ENCODE peak calls at places on chromosomes 5 and 9, in four cellular contexts. N is kidney; D is cardiac muscle cell; P is activated CD8-positive, alpha-beta T cell treated with anti-CD3 and anti-CD28 coated beads for 36 hours. W is an unnamed sample.

GRCh38 chr5:115109840-115110239 is 59.9 kb downstream of the TRIM36 start:
- DNase-seq in P (no peak), D (no peak), N (no peak), W (no peak)

GRCh38 chr9:99299214-99300102 is 77.4 kb downstream of the SEC61B start:
- DNase-seq in N (no peak), D (peak; percentile 19), P (no peak), W (peak; percentile 38)

GRCh38 chr5:180848265-180848664 is 12.8 kb downstream of the ZFP62 start:
- DNase-seq in P (no peak), N (no peak), D (no peak), W (no peak)

GRCh38 chr5:53934126-53934856 is 373.9 kb downstream of the NDUFS4 start:
- DNase-seq in D (no peak), P (no peak), N (no peak), W (no peak)

GRCh38 chr5:169637856-169638190 is 748 bp downstream of the DOCK2 start:
- DNase-seq in N (no peak), D (no peak), P (peak; percentile 92), W (peak; percentile 72)

GRCh38 chr9:70031141-70031545 is 12.5 kb upstream of the MAMDC2 start:
- DNase-seq in P (no peak), N (no peak), D (no peak), W (no peak)

GRCh38 chr5:66138572-66139116 is 5.5 kb upstream of the SREK1 start:
- DNase-seq in D (no peak), P (no peak), N (no peak), W (no peak)

GRCh38 chr5:178336889-178337785 is 104.5 kb upstream of the PHYKPL start:
- DNase-seq in P (no peak), N (peak; percentile 69), D (no peak), W (no peak)

GRCh38 chr5:19866088-19866446 is 121.9 kb downstream of the CDH18 start:
- DNase-seq in D (no peak), P (no peak), N (no peak), W (no peak)

GRCh38 chr9:91004992-91005391 is 203.4 kb downstream of the SYK start:
- DNase-seq in P (no peak), N (no peak), D (no peak), W (no peak)

GRCh38 chr9:26974927-26975326 is 18.7 kb downstream of the IFT74 start:
- DNase-seq in P (no peak), D (no peak), N (no peak), W (no peak)

GRCh38 chr5:130964238-130965192 is 200.5 kb downstream of the HINT1 start:
- DNase-seq in D (no peak), N (no peak), P (no peak), W (no peak)

GRCh38 chr9:92634712-92635605 is 35.0 kb downstream of the IPPK start:
- DNase-seq in N (peak; percentile 68), P (peak; percentile 80), D (peak; percentile 84), W (peak; percentile 88)

GRCh38 chr9:114367823-114368609 is 19.8 kb downstream of the AKNA start:
- DNase-seq in D (no peak), N (peak; percentile 63), P (no peak), W (no peak)

GRCh38 chr9:89497181-89497963 is 541 bp downstream of the SEMA4D start:
- DNase-seq in D (peak; percentile 63), N (no peak), P (peak; percentile 50), W (peak; percentile 61)

GRCh38 chr9:100322954-100323536 is 29.7 kb downstream of the TEX10 start:
- DNase-seq in D (peak; percentile 47), P (peak; percentile 63), N (no peak), W (peak; percentile 11)

GRCh38 chr9:128771094-128771721 is 519 bp downstream of the ZER1 start:
- DNase-seq in P (peak; percentile 29), N (no peak), D (peak; percentile 61), W (no peak)

GRCh38 chr9:76355886-76356285 is 38.3 kb downstream of the RFK start:
- DNase-seq in P (no peak), N (no peak), D (no peak), W (no peak)

GRCh38 chr9:734831-735511 is 106.5 kb upstream of the DMRT1 start:
- DNase-seq in P (no peak), D (no peak), N (no peak), W (no peak)

GRCh38 chr9:18837402-18837801 is 195.6 kb downstream of the SAXO1 start:
- DNase-seq in N (no peak), D (no peak), P (no peak), W (no peak)

GRCh38 chr5:82931110-82931509 is 146.1 kb downstream of the TMEM167A start:
- DNase-seq in P (no peak), N (no peak), D (no peak), W (no peak)

GRCh38 chr5:174998131-174998730 is 273.8 kb downstream of the MSX2 start:
- DNase-seq in D (no peak), P (no peak), N (no peak), W (no peak)

GRCh38 chr5:53373420-53374188 is 106.8 kb upstream of the FST start:
- DNase-seq in N (no peak), P (no peak), D (no peak), W (no peak)

GRCh38 chr9:134236001-134236421 is 71.6 kb upstream of the RNU6ATAC start:
- DNase-seq in D (no peak), N (peak; percentile 78), P (no peak), W (no peak)

GRCh38 chr9:132651259-132651658 is 18.5 kb downstream of the DDX31 start:
- DNase-seq in N (no peak), P (peak; percentile 9), D (no peak), W (no peak)
- TF ChIP-seq CTCF in N (no peak), P (no peak), D (peak; percentile 72), W (peak; percentile 10)

GRCh38 chr9:2015581-2016410 is 649 bp downstream of the SMARCA2 start:
- DNase-seq in P (peak; percentile 63), D (peak; percentile 76), N (peak; percentile 89), W (peak; percentile 39)
- TF ChIP-seq CTCF in P (no peak), D (no peak), N (no peak), W (no peak)

GRCh38 chr5:170769898-170770416 is 13.6 kb upstream of the GABRP start:
- DNase-seq in P (no peak), N (no peak), D (no peak), W (no peak)
- TF ChIP-seq CTCF in P (no peak), N (no peak), D (no peak), W (no peak)

GRCh38 chr9:38370231-38370630 is 22.3 kb upstream of the ALDH1B1 start:
- DNase-seq in D (no peak), N (no peak), P (no peak), W (no peak)

GRCh38 chr9:38372685-38373619 is 19.6 kb upstream of the ALDH1B1 start:
- DNase-seq in P (no peak), D (no peak), N (no peak), W (no peak)

GRCh38 chr9:38373679-38374078 is 18.8 kb upstream of the ALDH1B1 start:
- DNase-seq in P (no peak), D (no peak), N (no peak), W (no peak)

GRCh38 chr9:38368731-38369130 is 23.8 kb upstream of the ALDH1B1 start:
- DNase-seq in D (no peak), P (no peak), N (no peak), W (no peak)

DNA sequence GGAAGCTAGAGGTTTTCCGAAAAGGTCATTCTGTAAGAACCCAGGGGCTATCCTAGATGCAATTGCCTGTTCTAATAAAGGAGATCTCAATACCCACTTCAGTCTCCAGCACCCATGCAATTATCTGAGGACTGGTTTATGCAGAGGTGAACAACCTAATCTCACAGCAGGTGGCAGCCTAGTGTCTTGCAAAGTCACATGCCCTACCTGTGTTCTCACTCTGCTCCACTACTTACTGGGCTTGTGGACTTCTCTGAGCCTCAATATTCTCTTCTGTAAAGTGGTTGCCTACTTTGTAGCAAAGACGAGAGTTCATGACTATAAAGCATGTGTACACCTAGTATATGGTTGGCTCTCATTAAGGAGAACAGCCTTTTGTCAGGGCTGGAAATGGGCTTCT is 21.0 kb upstream of the ALDH1B1 start:
- DNase-seq in P (peak; percentile 46), D (peak; percentile 55), N (no peak), W (peak; percentile 72)
- TF ChIP-seq CTCF in P (no peak), D (no peak), N (peak; percentile 65), W (peak; percentile 45)

DNA sequence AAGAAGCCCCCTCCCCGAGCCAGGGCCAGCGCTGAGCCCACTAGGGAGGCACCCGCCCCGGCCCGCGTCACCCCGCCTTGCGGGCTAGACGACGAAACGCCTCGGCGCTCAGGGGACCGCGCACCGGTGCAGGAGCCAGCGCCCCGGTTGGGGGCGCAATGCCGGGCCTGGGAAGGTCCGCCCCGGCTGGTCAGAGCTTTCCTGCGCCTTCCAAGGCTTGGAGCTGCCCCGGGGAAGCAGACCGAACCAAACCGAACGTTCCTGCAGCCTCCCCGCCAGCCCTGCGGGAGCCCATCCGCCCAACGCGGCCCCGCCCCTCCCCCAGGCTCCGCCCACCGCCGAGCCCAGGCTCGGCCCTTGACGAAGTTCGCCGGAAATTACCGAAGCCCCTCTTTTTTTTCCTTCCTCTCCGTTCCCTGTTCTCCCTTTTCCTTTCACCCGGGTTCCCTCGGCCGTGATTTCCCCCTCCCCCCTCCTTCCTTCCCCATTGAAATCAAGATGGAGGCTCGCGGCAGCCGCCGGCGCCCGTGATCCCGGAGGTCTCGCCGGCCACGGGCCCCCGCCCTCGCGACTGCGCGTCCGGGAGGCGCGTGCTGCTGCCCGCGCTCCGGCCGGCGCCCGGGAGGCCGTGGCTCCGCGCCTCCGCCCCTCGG is at the start of gene TRIO:
- DNase-seq in N (peak; percentile 96), P (peak; percentile 82), D (peak; percentile 93), W (peak; percentile 92)
- TF ChIP-seq CTCF in N (peak; percentile 46), P (peak; percentile 14), D (peak; percentile 65), W (peak; percentile 49)

DNA sequence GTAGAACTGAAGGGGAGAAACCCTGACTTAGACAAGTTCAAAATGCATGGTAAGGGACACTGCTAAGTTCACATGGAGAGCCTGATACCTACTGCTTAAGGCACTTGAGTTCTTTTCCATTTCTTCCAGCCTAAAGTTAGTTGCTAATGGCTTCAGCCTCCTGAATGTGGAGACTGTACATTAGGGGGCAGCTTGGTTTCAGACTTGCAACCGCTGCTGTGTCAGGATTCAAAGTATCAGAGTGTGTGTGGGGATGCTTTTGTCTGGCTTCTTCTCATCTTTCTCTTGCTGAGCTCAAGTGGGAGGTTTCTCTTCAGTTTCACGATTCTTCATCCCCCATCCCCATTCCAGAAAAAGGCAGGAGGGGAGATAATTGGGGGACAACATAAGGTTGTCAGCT is 49.4 kb downstream of the ATP10B start:
- DNase-seq in P (no peak), N (no peak), D (peak; percentile 38), W (no peak)
- TF ChIP-seq CTCF in P (no peak), N (peak; percentile 38), D (no peak), W (peak; percentile 15)

GRCh38 chr5:38921174-38921573 is 75.4 kb downstream of the OSMR start:
- DNase-seq in P (no peak), D (peak; percentile 70), N (no peak), W (no peak)
- TF ChIP-seq CTCF in P (no peak), D (no peak), N (no peak), W (no peak)

DNA sequence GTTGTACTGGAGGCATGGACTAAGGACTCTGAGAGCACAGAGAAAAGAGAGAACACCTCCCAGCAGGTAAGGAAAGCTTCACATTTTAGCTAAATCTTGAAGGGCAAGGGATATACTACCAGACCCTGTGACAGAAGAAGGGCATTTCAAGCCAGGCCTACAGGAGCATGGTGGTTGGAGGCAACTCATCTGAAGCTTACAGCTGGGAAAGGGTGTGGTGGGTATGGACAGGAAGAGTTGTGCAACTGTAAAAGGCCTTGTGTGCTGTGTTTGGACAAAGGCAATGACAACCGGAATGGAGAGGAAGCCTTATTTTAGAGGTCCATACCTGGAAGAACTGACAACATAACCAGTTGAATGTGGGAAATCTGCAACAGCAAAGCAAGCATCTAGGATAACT is 31.2 kb downstream of the NIPSNAP3B start:
- DNase-seq in P (no peak), N (no peak), D (no peak), W (no peak)
- TF ChIP-seq CTCF in P (no peak), N (no peak), D (no peak), W (no peak)

GRCh38 chr5:16453609-16454008 is 12.0 kb downstream of the ZNF622 start:
- DNase-seq in D (peak; percentile 39), P (no peak), N (no peak), W (no peak)
- TF ChIP-seq CTCF in D (no peak), P (no peak), N (no peak), W (no peak)

W was measured in GM13976.